ENCODE peak calls at places on chromosomes 6 and 20, in eight cellular contexts. One of them, this sample, is unnamed.
A peak's percentile ranks its signal among the peaks of the same experiment; 100 is the strongest.

GRCh38 chr6:52636830-52637229 is 34.1 kb upstream of the TMEM14A start:
- DNase-seq in omental fat pad: no peak
- DNase-seq in astrocyte of the cerebellum: no peak
- DNase-seq in choroid plexus epithelial cell: no peak
- DNase-seq in ovary: no peak
- DNase-seq in NCI-H446 treated with DMSO at 0.1 percent for 48 hours: no peak
- DNase-seq in NCI-H345: no peak
- DNase-seq in AG10803: no peak
- DNase-seq in this sample: no peak

GRCh38 chr6:137665342-137665741 is 171.1 kb upstream of the OLIG3 start:
- DNase-seq in NCI-H345: no peak
- DNase-seq in omental fat pad: no peak
- DNase-seq in ovary: no peak
- DNase-seq in AG10803: no peak
- DNase-seq in astrocyte of the cerebellum: no peak
- DNase-seq in NCI-H446 treated with DMSO at 0.1 percent for 48 hours: no peak
- DNase-seq in choroid plexus epithelial cell: no peak
- DNase-seq in this sample: no peak

GRCh38 chr20:41617059-41617921 is 887 bp downstream of the CHD6 start:
- DNase-seq in NCI-H446 treated with DMSO at 0.1 percent for 48 hours: no peak
- DNase-seq in astrocyte of the cerebellum: no peak
- DNase-seq in omental fat pad: no peak
- DNase-seq in ovary: peak; percentile 32
- DNase-seq in AG10803: peak; percentile 47
- DNase-seq in choroid plexus epithelial cell: peak; percentile 49
- DNase-seq in NCI-H345: peak; percentile 42
- DNase-seq in this sample: peak; percentile 51

GRCh38 chr6:152984387-152984872 is 1.6 kb upstream of the FBXO5 start:
- DNase-seq in NCI-H345: peak; percentile 19
- DNase-seq in choroid plexus epithelial cell: no peak
- DNase-seq in NCI-H446 treated with DMSO at 0.1 percent for 48 hours: no peak
- DNase-seq in ovary: no peak
- DNase-seq in AG10803: no peak
- DNase-seq in omental fat pad: no peak
- DNase-seq in astrocyte of the cerebellum: no peak
- DNase-seq in this sample: peak; percentile 27

GRCh38 chr6:19988555-19988954 is 151.4 kb downstream of the ID4 start:
- DNase-seq in AG10803: peak; percentile 11
- DNase-seq in choroid plexus epithelial cell: peak; percentile 36
- DNase-seq in ovary: no peak
- DNase-seq in NCI-H446 treated with DMSO at 0.1 percent for 48 hours: no peak
- DNase-seq in omental fat pad: no peak
- DNase-seq in astrocyte of the cerebellum: peak; percentile 12
- DNase-seq in NCI-H345: no peak
- DNase-seq in this sample: no peak

GRCh38 chr6:112216699-112217551 is 37.4 kb downstream of the LAMA4 start:
- DNase-seq in AG10803: peak; percentile 86
- DNase-seq in choroid plexus epithelial cell: peak; percentile 84
- DNase-seq in omental fat pad: no peak
- DNase-seq in NCI-H345: peak; percentile 50
- DNase-seq in astrocyte of the cerebellum: peak; percentile 48
- DNase-seq in ovary: no peak
- DNase-seq in NCI-H446 treated with DMSO at 0.1 percent for 48 hours: no peak
- DNase-seq in this sample: no peak

GRCh38 chr6:15266423-15266996 is 20.6 kb downstream of the JARID2 start:
- DNase-seq in omental fat pad: no peak
- DNase-seq in ovary: no peak
- DNase-seq in NCI-H345: no peak
- DNase-seq in choroid plexus epithelial cell: peak; percentile 59
- DNase-seq in astrocyte of the cerebellum: no peak
- DNase-seq in AG10803: no peak
- DNase-seq in NCI-H446 treated with DMSO at 0.1 percent for 48 hours: no peak
- DNase-seq in this sample: peak; percentile 66

GRCh38 chr20:53748176-53748575 is 154.5 kb upstream of the ZNF217 start:
- DNase-seq in omental fat pad: no peak
- DNase-seq in ovary: no peak
- DNase-seq in NCI-H446 treated with DMSO at 0.1 percent for 48 hours: no peak
- DNase-seq in NCI-H345: no peak
- DNase-seq in astrocyte of the cerebellum: no peak
- DNase-seq in choroid plexus epithelial cell: no peak
- DNase-seq in AG10803: no peak
- DNase-seq in this sample: no peak

GRCh38 chr6:44921787-44922186 is 406.3 kb upstream of the RUNX2 start:
- DNase-seq in omental fat pad: no peak
- DNase-seq in AG10803: no peak
- DNase-seq in choroid plexus epithelial cell: no peak
- DNase-seq in astrocyte of the cerebellum: no peak
- DNase-seq in NCI-H345: no peak
- DNase-seq in ovary: no peak
- DNase-seq in NCI-H446 treated with DMSO at 0.1 percent for 48 hours: no peak
- DNase-seq in this sample: no peak

This sample was measured in SJSA1.